ENCODE peak calls at places on chromosomes 7 and 10, in nine cellular contexts. P is right lobe of liver, C is IMR-90, T is tibial nerve, E is gastrocnemius medialis, L is adrenal gland, R is spleen, O is A549, M is esophagus squamous epithelium. G is an unnamed sample.

GRCh38 chr7:154928136-154929005 is 74.6 kb downstream of the PAXIP1 start:
- DNase-seq in T (peak; percentile 25), L (peak; percentile 37), E (peak; percentile 10), C (peak; percentile 93), O (peak; percentile 74), M (no peak), R (peak; percentile 81), P (no peak), G (no peak)

GRCh38 chr10:35268791-35269257 is 67.5 kb upstream of the CCNY start:
- DNase-seq in E (no peak), M (no peak), T (no peak), O (no peak), L (no peak), P (no peak), C (no peak), R (no peak), G (no peak)

GRCh38 chr7:23696916-23697441 is 13.0 kb upstream of the STK31 start:
- DNase-seq in P (peak; percentile 51), R (peak; percentile 85), M (no peak), T (peak; percentile 30), C (peak; percentile 46), E (no peak), O (peak; percentile 55), L (peak; percentile 35), G (no peak)

GRCh38 chr10:38103754-38104153 is 9.6 kb downstream of the ZNF37A start:
- DNase-seq in P (no peak), T (no peak), C (no peak), L (no peak), E (no peak), R (no peak), M (no peak), O (no peak), G (no peak)

GRCh38 chr10:60114765-60115586 is 208.6 kb upstream of the CCDC6 start:
- DNase-seq in T (peak; percentile 11), M (no peak), P (no peak), E (no peak), R (no peak), C (peak; percentile 69), O (peak; percentile 35), L (no peak), G (no peak)

GRCh38 chr7:131538071-131538790 is 18.2 kb downstream of the PODXL start:
- DNase-seq in M (no peak), C (peak; percentile 23), O (no peak), L (no peak), P (no peak), E (no peak), R (peak; percentile 52), T (no peak), G (peak; percentile 44)

GRCh38 chr7:116953372-116953726 is at the start of gene ST7:
- DNase-seq in P (no peak), C (peak; percentile 68), M (no peak), O (peak; percentile 38), R (peak; percentile 88), E (peak; percentile 36), T (peak; percentile 43), L (peak; percentile 77), G (no peak)

GRCh38 chr10:5987747-5988146 is 10.4 kb upstream of the IL15RA start:
- DNase-seq in L (no peak), M (no peak), E (peak; percentile 46), T (no peak), O (no peak), C (no peak), R (no peak), P (no peak), G (no peak)

GRCh38 chr10:97519342-97519741 is 20.6 kb downstream of the UBTD1 start:
- DNase-seq in O (no peak), E (no peak), T (no peak), P (no peak), C (no peak), M (no peak), L (no peak), R (no peak), G (no peak)

GRCh38 chr7:86978804-86979506 is 80.5 kb downstream of the ELAPOR2 start:
- DNase-seq in C (no peak), E (no peak), P (no peak), R (no peak), L (no peak), O (no peak), M (no peak), T (no peak), G (no peak)

GRCh38 chr7:128135275-128136214 is 104.3 kb upstream of the LRRC4 start:
- DNase-seq in M (no peak), R (peak; percentile 91), T (peak; percentile 14), E (no peak), O (peak; percentile 81), C (peak; percentile 37), L (peak; percentile 30), P (peak; percentile 46), G (no peak)

DNA sequence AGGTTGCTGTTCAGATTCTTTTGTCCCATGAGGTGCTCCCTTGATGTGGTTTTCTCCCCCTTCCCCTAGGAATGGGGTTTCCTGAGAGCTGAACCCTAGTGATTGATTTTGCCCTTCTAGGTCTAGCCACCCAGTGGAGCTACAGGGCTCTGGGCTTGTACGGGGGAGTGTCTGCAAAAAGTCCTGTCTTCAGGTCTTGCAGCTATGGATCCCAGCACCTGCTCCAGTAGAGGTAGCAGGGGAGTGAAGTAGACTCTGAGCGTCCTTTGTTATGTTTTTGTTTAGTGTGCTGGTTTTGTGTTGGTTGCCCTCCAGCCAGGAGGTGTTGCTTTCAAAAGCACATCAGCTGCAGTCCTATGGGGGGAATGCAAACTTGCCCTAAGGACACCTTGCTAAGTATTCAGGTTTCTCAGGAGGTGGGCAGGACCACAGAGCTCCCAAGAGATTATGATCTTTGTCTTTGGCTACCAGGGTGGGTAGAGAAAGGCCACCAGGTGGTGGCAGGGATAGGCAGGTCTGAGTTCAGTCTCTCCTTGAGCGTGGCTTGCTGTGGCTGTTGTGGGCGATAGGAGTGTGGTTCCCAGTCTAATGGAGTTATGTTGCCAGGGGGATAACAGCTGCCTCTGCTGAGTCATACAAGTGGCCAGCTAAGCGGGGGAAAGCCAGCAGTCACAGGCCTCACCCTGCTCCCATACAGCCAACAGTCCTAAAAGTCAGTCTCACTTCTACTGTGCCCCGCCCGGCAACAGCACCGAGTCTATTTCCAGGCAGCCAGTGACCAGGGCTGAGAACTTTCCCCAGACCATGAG is 92.4 kb upstream of the JCAD start:
- DNase-seq in C (peak; percentile 88), E (no peak), T (no peak), M (no peak), L (peak; percentile 32), O (no peak), P (no peak), R (no peak), G (no peak)
- TF ChIP-seq POLR2A in C (no peak), E (no peak), T (no peak), M (no peak), L (no peak), O (no peak), P (no peak), R (no peak), G (no peak)

GRCh38 chr7:45203459-45203858 is 45.9 kb downstream of the RAMP3 start:
- DNase-seq in M (no peak), T (no peak), O (no peak), R (no peak), L (no peak), P (no peak), C (no peak), E (no peak), G (no peak)
- H3K27ac ChIP-seq in M (peak overlapping the region; percentile 14), T (peak overlapping the region; percentile 61), O (no peak overlapping the region), R (no peak overlapping the region), L (peak overlapping the region; percentile 42), P (no peak overlapping the region), C (no peak overlapping the region), E (no peak overlapping the region), G (no peak overlapping the region)

GRCh38 chr7:96322373-96322695 is 436 bp upstream of the SLC25A13 start:
- DNase-seq in R (no peak), L (no peak), P (no peak), T (no peak), E (no peak), O (no peak), C (no peak), M (no peak), G (no peak)

GRCh38 chr7:96321041-96321669 is 743 bp downstream of the SLC25A13 start:
- DNase-seq in T (peak; percentile 84), P (peak; percentile 87), R (peak; percentile 95), M (peak; percentile 33), O (peak; percentile 84), L (peak; percentile 90), E (peak; percentile 83), C (peak; percentile 74), G (peak; percentile 89)

GRCh38 chr7:96322847-96323461 is 1.1 kb upstream of the SLC25A13 start:
- DNase-seq in C (no peak), R (no peak), T (no peak), L (no peak), E (no peak), M (no peak), P (no peak), O (no peak), G (no peak)

GRCh38 chr7:96320437-96320836 is 1.5 kb downstream of the SLC25A13 start:
- DNase-seq in T (no peak), M (no peak), P (no peak), C (no peak), L (no peak), O (no peak), E (no peak), R (no peak), G (no peak)

DNA sequence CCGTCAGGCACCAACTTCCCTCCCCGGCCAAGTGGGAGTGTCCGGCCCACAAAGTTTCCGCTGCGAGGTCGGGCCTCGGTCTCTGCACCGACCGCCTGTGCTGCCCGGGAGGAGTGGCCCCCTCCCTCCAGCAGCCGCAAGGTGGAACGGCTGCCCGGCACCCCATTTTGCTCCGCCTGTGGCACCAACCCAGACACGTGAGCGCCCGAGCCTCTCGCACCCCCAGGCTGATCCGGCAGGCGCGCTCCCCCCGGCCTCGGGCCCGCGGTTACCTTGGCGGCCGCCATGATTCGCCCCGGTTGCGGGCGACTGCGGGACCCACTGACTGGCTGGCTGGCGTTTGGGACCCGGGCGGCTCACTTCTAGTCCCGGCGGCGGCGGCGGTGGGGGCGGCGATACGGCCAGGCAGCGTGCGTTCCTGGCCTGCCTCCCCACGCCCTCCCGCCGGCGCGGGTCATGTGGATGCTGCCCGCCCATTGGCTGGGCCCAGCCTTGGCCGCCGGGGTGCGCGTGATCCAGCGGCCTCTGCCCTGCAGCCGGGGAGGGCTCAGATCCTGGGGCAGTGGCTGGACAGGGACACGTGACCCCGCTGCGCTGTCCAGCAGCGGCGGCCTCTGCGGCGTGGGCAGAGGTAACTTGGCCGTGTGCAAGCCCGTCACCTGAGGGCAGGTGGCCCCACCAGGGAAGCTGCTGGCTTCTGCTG is at the start of gene SLC25A13:
- DNase-seq in O (peak; percentile 97), E (peak; percentile 91), P (peak; percentile 96), C (peak; percentile 73), L (peak; percentile 96), R (peak; percentile 97), T (peak; percentile 81), M (peak; percentile 50), G (peak; percentile 94)
- TF ChIP-seq POLR2A in O (peak; percentile 57), E (peak; percentile 93), P (peak; percentile 91), C (peak; percentile 62), L (peak; percentile 59), R (peak; percentile 56), T (peak; percentile 77), M (peak; percentile 72), G (no peak)

GRCh38 chr10:103665439-103665838 is 171.9 kb downstream of the NEURL1 start:
- DNase-seq in L (peak; percentile 28), T (no peak), O (no peak), M (no peak), R (no peak), C (no peak), P (peak; percentile 64), E (peak; percentile 54), G (no peak)
- H3K27ac ChIP-seq in L (peak overlapping the region; percentile 9), T (peak overlapping the region; percentile 91), O (no peak overlapping the region), M (peak overlapping the region; percentile 23), R (no peak overlapping the region), C (no peak overlapping the region), P (no peak overlapping the region), E (peak overlapping the region; percentile 34), G (peak overlapping the region; percentile 11)

GRCh38 chr7:2523941-2524807 is 4.6 kb downstream of the LFNG start:
- DNase-seq in C (peak; percentile 41), L (peak; percentile 95), M (no peak), P (peak; percentile 84), T (no peak), O (peak; percentile 44), R (peak; percentile 86), E (no peak), G (no peak)
- TF ChIP-seq POLR2A in C (no peak), L (no peak), M (no peak), P (no peak), T (no peak), O (no peak), R (no peak), E (no peak), G (no peak)